ENCODE peak calls at places on chromosomes 2 and 18, in six cellular contexts. Y is kidney, L is WTC11, P is AG10803, I is H9, N is GM12865. K is an unnamed sample.

GRCh38 chr2:238141541-238142318 is 3.3 kb downstream of the KLHL30 start:
- DNase-seq in L (no peak), N (no peak), I (no peak), P (peak), Y (peak), K (no peak)

GRCh38 chr2:197973772-197974171 is 169.4 kb downstream of the PLCL1 start:
- DNase-seq in P (no peak), N (no peak), L (no peak), I (no peak), Y (no peak), K (no peak)

GRCh38 chr2:71609958-71610357 is 156.6 kb downstream of the DYSF start:
- DNase-seq in P (peak), Y (no peak), L (no peak), N (peak), I (no peak), K (no peak)

GRCh38 chr2:12070581-12070980 is 324.1 kb downstream of the LPIN1 start:
- DNase-seq in N (peak), Y (no peak), I (no peak), P (peak), L (no peak), K (no peak)

GRCh38 chr18:74616494-74616893 is 18.8 kb downstream of the ZNF407 start:
- DNase-seq in Y (no peak), I (no peak), P (no peak), N (no peak), L (no peak), K (no peak)

GRCh38 chr18:6055711-6056110 is 160.4 kb upstream of the TMEM200C start:
- DNase-seq in P (peak), I (no peak), L (no peak), N (no peak), Y (no peak), K (no peak)

GRCh38 chr2:239195318-239195871 is 205.4 kb downstream of the HDAC4 start:
- DNase-seq in N (no peak), P (no peak), Y (peak), L (no peak), I (no peak), K (no peak)

GRCh38 chr2:205769494-205769848 is 87.2 kb downstream of the NRP2 start:
- DNase-seq in L (no peak), Y (no peak), I (no peak), P (peak), N (no peak), K (no peak)

GRCh38 chr18:79571221-79572092 is 108.1 kb upstream of the CTDP1 start:
- DNase-seq in N (no peak), L (no peak), Y (peak), P (no peak), I (peak), K (no peak)

GRCh38 chr18:54717673-54718435 is 110.4 kb upstream of the RAB27B start:
- DNase-seq in P (peak), Y (no peak), I (peak), L (peak), N (peak), K (peak)

GRCh38 chr18:45910405-45911023 is 56.6 kb downstream of the EPG5 start:
- DNase-seq in I (peak), N (peak), Y (no peak), P (peak), L (peak), K (peak)

GRCh38 chr2:101998556-101999121 is 6.9 kb downstream of the IL1R2 start:
- DNase-seq in I (no peak), N (peak), L (no peak), Y (no peak), P (no peak), K (peak)

GRCh38 chr2:231709636-231709980 is 1.3 kb downstream of the PTMA start:
- DNase-seq in L (no peak), I (no peak), Y (peak), P (peak), N (peak), K (peak)

GRCh38 chr2:105886029-105886454 is 141.3 kb downstream of the NCK2 start:
- DNase-seq in N (no peak), I (no peak), P (peak), L (no peak), Y (no peak), K (no peak)

GRCh38 chr2:219087371-219087770 is 26.6 kb upstream of the IHH start:
- DNase-seq in Y (no peak), L (no peak), I (no peak), N (no peak), P (no peak), K (no peak)

GRCh38 chr2:43899589-43899988 is 60.8 kb downstream of the ABCG8 start:
- DNase-seq in P (no peak), I (no peak), L (no peak), N (no peak), Y (no peak), K (no peak)

GRCh38 chr18:55856191-55856590 is 268.2 kb upstream of the TCF4 start:
- DNase-seq in P (peak), Y (no peak), L (no peak), N (no peak), I (peak), K (no peak)

GRCh38 chr18:52670903-52671302 is 330.9 kb downstream of the DCC start:
- DNase-seq in Y (no peak), P (peak), N (peak), L (no peak), I (no peak), K (no peak)

GRCh38 chr2:179470102-179470501 is 205.5 kb upstream of the SESTD1 start:
- DNase-seq in P (no peak), Y (no peak), N (no peak), L (no peak), I (no peak), K (no peak)

GRCh38 chr2:237616373-237617304 is 10.7 kb upstream of the LRRFIP1 start:
- DNase-seq in Y (no peak), N (no peak), P (peak), I (peak), L (no peak), K (no peak)

GRCh38 chr2:205678743-205679142 is 3.6 kb upstream of the NRP2 start:
- DNase-seq in L (no peak), Y (no peak), I (no peak), P (no peak), N (no peak), K (no peak)

GRCh38 chr18:10015288-10015701 is 101.5 kb downstream of the VAPA start:
- DNase-seq in I (no peak), L (no peak), N (no peak), Y (no peak), P (peak), K (no peak)

GRCh38 chr18:77068321-77068841 is 64.2 kb downstream of the MBP start:
- DNase-seq in P (peak), Y (no peak), I (no peak), N (peak), L (no peak), K (peak)

GRCh38 chr2:1745171-1746023 is 1.1 kb upstream of the PXDN start:
- DNase-seq in N (no peak), I (peak), P (no peak), Y (peak), L (peak), K (no peak)

DNA sequence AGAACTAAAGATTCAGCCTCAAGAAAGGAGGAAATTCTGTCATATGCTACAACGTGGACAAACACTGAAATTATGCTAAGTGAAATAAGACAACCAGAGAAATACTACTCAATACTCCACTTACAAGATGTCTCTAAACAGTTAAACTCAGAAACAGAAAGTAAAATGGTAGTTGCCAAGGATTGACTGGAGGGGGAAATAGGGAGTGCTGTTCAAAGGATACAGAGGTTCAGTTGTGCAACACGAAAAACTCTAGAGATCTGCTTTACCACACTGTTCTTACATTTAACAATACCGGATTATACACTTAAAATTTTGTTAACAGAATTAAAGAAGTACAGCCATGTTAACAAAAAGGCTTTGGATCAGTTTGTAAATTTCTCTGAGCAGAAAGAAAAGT is 39.8 kb upstream of the C2orf15 start:
- DNase-seq in I (no peak), L (no peak), Y (no peak), N (no peak), P (peak), K (no peak)
- TF ChIP-seq CTCF in I (no peak), L (no peak), Y (no peak), N (no peak), P (peak), K (no peak)

GRCh38 chr18:23701544-23702064 is 12.4 kb downstream of the LAMA3 start:
- DNase-seq in I (no peak), N (no peak), L (no peak), P (no peak), Y (no peak), K (no peak)

GRCh38 chr18:23703987-23704384 is 14.7 kb downstream of the LAMA3 start:
- DNase-seq in Y (no peak), N (no peak), L (no peak), P (no peak), I (no peak), K (no peak)

GRCh38 chr18:23702606-23703005 is 13.4 kb downstream of the LAMA3 start:
- DNase-seq in N (no peak), P (no peak), L (no peak), Y (no peak), I (no peak), K (no peak)

GRCh38 chr18:23704806-23705205 is 15.6 kb downstream of the LAMA3 start:
- DNase-seq in P (no peak), I (no peak), N (no peak), Y (no peak), L (no peak), K (no peak)

DNA sequence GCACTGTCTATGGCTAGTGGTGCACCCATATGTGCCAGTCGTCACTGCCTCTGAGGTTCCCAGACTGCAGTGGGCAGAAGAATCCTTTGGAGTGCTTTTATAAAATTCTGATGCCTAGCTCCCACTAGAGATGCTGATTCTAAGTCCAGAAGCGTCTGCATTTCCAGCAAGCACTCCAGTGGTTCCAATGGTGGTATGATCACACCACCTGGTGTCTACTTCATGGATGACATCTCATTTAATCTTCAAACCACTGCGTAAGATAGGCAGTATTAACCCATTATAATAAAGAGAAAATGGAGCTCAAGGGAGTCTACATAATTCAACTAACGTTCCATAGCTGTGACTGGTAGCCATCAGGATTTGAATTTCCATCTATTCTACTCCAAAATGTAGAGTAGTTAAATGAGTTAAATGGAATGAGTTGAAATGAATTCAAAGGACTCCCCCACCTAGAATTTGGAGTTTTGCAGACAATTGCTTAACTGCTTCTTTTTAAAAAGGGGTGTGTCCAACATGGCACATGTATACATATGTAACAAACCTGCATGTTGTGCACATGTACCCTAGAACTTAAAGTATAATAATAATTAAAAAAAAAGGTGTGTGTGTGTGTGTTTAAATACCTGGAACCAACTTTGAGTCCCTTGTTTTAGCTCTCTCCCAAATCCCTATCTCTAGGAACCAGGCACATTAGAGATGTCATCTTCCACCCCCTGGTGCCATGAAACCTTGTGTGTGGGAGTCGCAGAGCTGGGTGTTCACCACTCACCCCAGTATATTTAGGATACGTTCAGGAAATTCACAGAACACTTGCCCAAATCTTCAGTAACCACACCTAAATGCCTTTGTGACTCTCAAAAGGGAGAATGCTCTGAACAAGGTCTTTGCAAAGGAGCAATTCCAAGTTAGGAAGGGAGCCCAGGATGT is 14.1 kb downstream of the LAMA3 start:
- DNase-seq in N (peak), P (peak), Y (no peak), L (no peak), I (no peak), K (peak)
- TF ChIP-seq CTCF in N (peak), P (peak), Y (peak), L (peak), I (peak), K (peak)

DNA sequence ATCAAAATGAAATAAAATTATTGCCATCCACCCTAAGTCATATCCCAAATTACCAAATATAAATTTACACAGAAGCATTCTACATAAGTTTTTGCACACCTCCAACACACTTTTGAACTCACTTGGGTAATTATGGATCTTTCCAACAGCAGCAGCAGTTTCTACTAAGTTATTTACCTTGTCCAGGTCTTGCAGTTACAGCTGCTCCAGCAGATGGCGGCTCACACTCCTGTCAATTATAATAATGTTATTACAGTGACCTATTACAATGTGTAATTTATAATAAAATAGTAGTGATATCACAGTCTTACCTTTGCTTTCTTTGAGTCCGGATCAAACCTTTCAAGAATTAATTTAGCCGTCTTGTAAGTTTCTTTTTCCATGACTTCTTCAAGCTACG is 37.9 kb downstream of the LNPK start:
- DNase-seq in L (no peak), Y (no peak), I (no peak), N (no peak), P (no peak), K (no peak)
- TF ChIP-seq CTCF in L (no peak), Y (no peak), I (peak), N (no peak), P (no peak), K (no peak)

GRCh38 chr18:37565138-37565984 is at the start of gene CELF4:
- DNase-seq in N (no peak), I (no peak), L (peak), P (no peak), Y (no peak), K (no peak)
- TF ChIP-seq CTCF in N (no peak), I (no peak), L (no peak), P (no peak), Y (no peak), K (no peak)